ENCODE peak calls at places on chromosomes 11 and 22, in nine cellular contexts. C is tibial nerve; B is PC-3; T is CD8-positive, alpha-beta T cell; V is stomach; Q is GM13977; J is heart right ventricle; R is psoas muscle; A is progenitor cell of endocrine pancreas. N is an unnamed sample.

GRCh38 chr11:128848815-128849455 is 18.2 kb downstream of the KCNJ1 start:
- DNase-seq in J (peak), A (peak), V (peak), Q (peak), C (no peak), T (peak), R (peak), B (peak), N (no peak)

GRCh38 chr22:34880667-34881066 is 185.3 kb upstream of the ISX start:
- DNase-seq in A (no peak), J (no peak), T (no peak), C (no peak), R (no peak), V (no peak), B (no peak), Q (no peak), N (no peak)

GRCh38 chr11:94518300-94518699 is 6.0 kb downstream of the C11orf97 start:
- DNase-seq in V (no peak), J (no peak), T (no peak), Q (no peak), C (no peak), R (no peak), B (no peak), A (no peak), N (no peak)

GRCh38 chr11:86484164-86484794 is 109.6 kb downstream of the CCDC81 start:
- DNase-seq in T (no peak), A (no peak), C (no peak), V (no peak), J (peak), Q (no peak), R (peak), B (peak), N (peak)

GRCh38 chr11:19353287-19353686 is 112.5 kb upstream of the E2F8 start:
- DNase-seq in C (no peak), B (no peak), R (no peak), T (no peak), A (no peak), J (no peak), V (no peak), Q (no peak), N (no peak)

GRCh38 chr11:96061730-96062524 is 138.0 kb upstream of the MTMR2 start:
- DNase-seq in B (peak), V (no peak), J (no peak), C (no peak), Q (no peak), A (no peak), R (no peak), T (no peak), N (no peak)

GRCh38 chr11:97738751-97739150 is 1282.0 kb upstream of the CNTN5 start:
- DNase-seq in A (no peak), Q (no peak), R (no peak), C (no peak), T (no peak), J (no peak), V (no peak), B (no peak), N (no peak)

GRCh38 chr11:88179141-88179540 is 3.9 kb upstream of the RAB38 start:
- DNase-seq in Q (no peak), R (no peak), C (no peak), V (no peak), A (no peak), J (no peak), T (no peak), B (peak), N (peak)

GRCh38 chr11:46543564-46543963 is 50.3 kb downstream of the AMBRA1 start:
- DNase-seq in T (no peak), C (no peak), A (no peak), V (no peak), R (no peak), B (no peak), Q (no peak), J (no peak), N (no peak)

GRCh38 chr22:20206709-20207215 is 55.9 kb upstream of the CCDC188 start:
- DNase-seq in C (no peak), R (no peak), V (peak), B (no peak), J (no peak), T (no peak), Q (no peak), A (no peak), N (no peak)

GRCh38 chr11:119990306-119991021 is 147.4 kb downstream of the TRIM29 start:
- DNase-seq in B (no peak), T (no peak), C (no peak), A (no peak), V (peak), J (peak), R (peak), Q (no peak), N (no peak)

GRCh38 chr11:125401746-125402145 is 94.3 kb downstream of the FEZ1 start:
- DNase-seq in V (no peak), T (no peak), J (no peak), C (no peak), A (no peak), R (peak), B (no peak), Q (no peak), N (no peak)

GRCh38 chr11:70524096-70524922 is 126.0 kb downstream of the CTTN start:
- DNase-seq in J (no peak), V (no peak), B (no peak), R (peak), Q (no peak), C (no peak), A (no peak), T (no peak), N (no peak)

GRCh38 chr11:28757725-28758515 is 649.7 kb downstream of the METTL15 start:
- DNase-seq in R (no peak), J (no peak), A (no peak), C (no peak), V (no peak), B (peak), Q (no peak), T (no peak), N (no peak)

GRCh38 chr22:31898911-31899310 is 45.4 kb upstream of the YWHAH start:
- DNase-seq in R (no peak), A (no peak), Q (no peak), T (no peak), C (no peak), B (no peak), V (no peak), J (no peak), N (no peak)

GRCh38 chr11:128716661-128717210 is 22.9 kb downstream of the FLI1 start:
- DNase-seq in B (no peak), C (no peak), V (no peak), T (no peak), J (no peak), A (no peak), R (no peak), Q (no peak), N (no peak)

GRCh38 chr11:134120143-134120850 is 51.4 kb downstream of the JAM3 start:
- DNase-seq in J (peak), Q (no peak), B (no peak), C (no peak), V (peak), R (peak), T (no peak), A (no peak), N (no peak)

GRCh38 chr11:123550620-123550917 is 103.9 kb downstream of the SCN3B start:
- DNase-seq in Q (no peak), C (no peak), T (no peak), R (no peak), J (no peak), B (no peak), A (no peak), V (no peak), N (no peak)

GRCh38 chr11:134386945-134387344 is 25.1 kb downstream of the B3GAT1 start:
- DNase-seq in A (no peak), R (no peak), C (no peak), T (no peak), Q (no peak), J (no peak), V (no peak), B (no peak), N (no peak)

GRCh38 chr11:110478410-110478809 is 48.7 kb downstream of the FDX1 start:
- DNase-seq in R (no peak), T (no peak), Q (no peak), V (no peak), J (no peak), C (no peak), B (no peak), A (peak), N (no peak)

GRCh38 chr11:113874096-113874919 is 1.1 kb downstream of the USP28 start:
- DNase-seq in R (no peak), T (no peak), B (no peak), V (no peak), C (no peak), Q (peak), A (no peak), J (no peak), N (no peak)

GRCh38 chr22:49299821-49300231 is 527.8 kb downstream of the BRD1 start:
- DNase-seq in A (peak), T (no peak), J (no peak), C (peak), R (no peak), Q (no peak), B (no peak), V (peak), N (no peak)

GRCh38 chr22:49326558-49326957 is 501.1 kb downstream of the BRD1 start:
- DNase-seq in B (no peak), J (no peak), Q (peak), R (no peak), V (peak), A (no peak), T (no peak), C (no peak), N (no peak)

GRCh38 chr11:17601206-17602075 is 54.4 kb downstream of the OTOG start:
- DNase-seq in Q (no peak), T (no peak), J (no peak), R (peak), B (no peak), A (no peak), V (peak), C (no peak), N (no peak)

GRCh38 chr11:33773399-33774355 is 643 bp downstream of the FBXO3 start:
- DNase-seq in Q (peak), R (no peak), J (no peak), A (peak), C (no peak), V (no peak), B (no peak), T (no peak), N (no peak)

GRCh38 chr11:3933165-3933628 is 77.7 kb downstream of the STIM1 start:
- DNase-seq in T (no peak), J (no peak), Q (no peak), B (no peak), V (no peak), A (no peak), R (no peak), C (no peak), N (no peak)

GRCh38 chr22:35446365-35446764 is 46.4 kb downstream of the MCM5 start:
- DNase-seq in A (no peak), J (no peak), T (no peak), B (peak), R (no peak), V (no peak), C (no peak), Q (no peak), N (peak)

GRCh38 chr22:46070215-46070721 is 80.1 kb upstream of the PPARA start:
- DNase-seq in A (no peak), J (peak), C (peak), B (peak), R (peak), V (peak), Q (no peak), T (no peak), N (no peak)

GRCh38 chr11:1206391-1207271 is 16.2 kb upstream of the MUC5B start:
- DNase-seq in A (peak), J (no peak), B (no peak), V (no peak), C (peak), R (no peak), T (no peak), Q (no peak), N (no peak)

GRCh38 chr11:2988996-2989395 is 3.1 kb downstream of the NAP1L4 start:
- DNase-seq in V (no peak), J (no peak), Q (no peak), C (no peak), B (no peak), R (no peak), A (no peak), T (no peak), N (no peak)

GRCh38 chr11:64385953-64386704 is 27.2 kb downstream of the RPS6KA4 start:
- DNase-seq in V (no peak), A (no peak), Q (no peak), R (no peak), J (no peak), T (no peak), C (no peak), B (peak), N (peak)

GRCh38 chr22:19375435-19375834 is 56.1 kb downstream of the HIRA start:
- DNase-seq in B (no peak), C (no peak), Q (no peak), V (no peak), J (no peak), A (no peak), T (no peak), R (no peak), N (no peak)

GRCh38 chr11:111736621-111737055 is 29.6 kb downstream of the PPP2R1B start:
- DNase-seq in C (no peak), B (no peak), R (no peak), A (no peak), V (no peak), T (no peak), J (no peak), Q (no peak), N (no peak)

GRCh38 chr11:111733655-111734088 is 32.5 kb downstream of the PPP2R1B start:
- DNase-seq in R (peak), A (no peak), C (no peak), J (no peak), Q (no peak), T (no peak), B (no peak), V (no peak), N (no peak)

GRCh38 chr11:111736191-111736590 is 30.0 kb downstream of the PPP2R1B start:
- DNase-seq in A (no peak), T (no peak), C (no peak), Q (no peak), V (no peak), B (no peak), R (no peak), J (no peak), N (no peak)

GRCh38 chr11:111734383-111735261 is 31.6 kb downstream of the PPP2R1B start:
- DNase-seq in Q (no peak), C (no peak), T (no peak), V (no peak), R (no peak), A (no peak), B (no peak), J (no peak), N (no peak)

GRCh38 chr11:111735262-111736116 is 30.7 kb downstream of the PPP2R1B start:
- DNase-seq in V (peak), A (no peak), C (peak), R (peak), T (no peak), J (peak), B (peak), Q (no peak), N (peak)
- TF ChIP-seq CTCF in V (no peak), A (no peak), C (peak), R (no peak), T (no peak), J (no peak), B (peak), Q (no peak), N (no peak)

DNA sequence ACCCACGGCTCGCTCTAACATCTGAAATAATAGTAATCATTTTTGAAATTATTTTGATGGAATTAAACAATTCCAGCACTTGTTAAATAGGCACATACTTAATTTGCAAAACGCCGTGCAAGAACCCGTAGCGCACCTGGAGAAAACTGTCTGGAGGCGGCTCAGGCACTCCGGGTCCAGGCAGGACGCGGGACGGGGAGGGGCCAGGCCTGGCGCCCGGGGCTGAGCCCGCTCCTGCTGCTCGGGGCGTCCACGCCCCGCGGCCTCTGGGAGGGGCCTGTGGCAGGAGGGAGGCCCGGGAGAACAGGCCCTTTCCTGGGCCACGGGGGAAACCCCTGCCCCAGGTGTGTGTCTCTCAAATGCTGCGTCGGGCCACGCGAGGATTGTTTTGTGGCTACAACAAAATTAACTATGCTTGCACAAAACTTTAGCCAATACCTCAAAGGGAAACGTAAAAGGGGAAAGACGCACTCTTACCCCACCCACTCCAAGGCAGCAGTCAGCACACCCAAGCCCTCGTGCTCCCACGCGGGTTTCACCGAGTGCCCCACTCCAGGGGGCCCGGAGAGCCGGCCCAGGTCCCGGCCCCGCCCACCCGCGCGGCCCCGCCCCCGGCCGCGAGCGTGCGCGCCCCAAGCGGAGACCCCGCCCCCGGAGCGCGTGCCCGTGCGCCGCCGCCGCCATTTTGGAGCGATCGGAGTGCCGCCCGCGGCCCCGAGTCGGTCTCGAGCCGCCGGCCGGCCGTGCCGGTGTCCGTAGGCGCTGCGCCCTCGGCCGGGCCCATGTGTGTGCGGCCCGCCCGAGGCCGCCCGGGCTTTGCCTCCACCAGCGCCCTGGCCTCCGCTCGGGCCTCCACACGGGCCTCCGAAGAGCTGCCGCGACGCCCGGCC is at the start of gene PPP6R2:
- DNase-seq in C (peak), V (peak), J (peak), A (peak), T (peak), Q (peak), R (peak), B (peak), N (no peak)
- TF ChIP-seq CTCF in C (peak), V (no peak), J (no peak), A (no peak), T (peak), Q (no peak), R (no peak), B (peak), N (no peak)

GRCh38 chr11:57641426-57641825 is 8.3 kb downstream of the YPEL4 start:
- DNase-seq in A (no peak), B (peak), V (no peak), J (no peak), Q (peak), R (no peak), T (no peak), C (no peak), N (no peak)
- TF ChIP-seq CTCF in A (peak), B (peak), V (peak), J (peak), Q (peak), R (peak), T (peak), C (peak), N (peak)

GRCh38 chr11:35142481-35143207 is 3.7 kb downstream of the CD44 start:
- DNase-seq in V (no peak), J (no peak), T (no peak), Q (no peak), C (no peak), B (peak), R (no peak), A (no peak), N (no peak)

GRCh38 chr11:35143509-35144102 is 4.6 kb downstream of the CD44 start:
- DNase-seq in C (no peak), J (no peak), V (no peak), R (no peak), B (no peak), A (no peak), T (no peak), Q (no peak), N (no peak)

GRCh38 chr11:35144811-35145210 is 5.8 kb downstream of the CD44 start:
- DNase-seq in R (no peak), T (no peak), B (peak), V (no peak), J (no peak), A (no peak), Q (no peak), C (no peak), N (no peak)

GRCh38 chr11:35145249-35145648 is 6.3 kb downstream of the CD44 start:
- DNase-seq in J (no peak), R (peak), V (peak), A (no peak), C (no peak), Q (peak), T (no peak), B (peak), N (no peak)

GRCh38 chr11:35144103-35144741 is 5.3 kb downstream of the CD44 start:
- DNase-seq in C (no peak), B (peak), Q (peak), R (no peak), T (peak), A (no peak), V (peak), J (no peak), N (no peak)
- TF ChIP-seq CTCF in C (no peak), B (no peak), Q (peak), R (no peak), T (no peak), A (no peak), V (no peak), J (no peak), N (no peak)